ENCODE peak calls at places on chromosomes 3 and 15, in seven cellular contexts. X, O, P, D, S, B and C are unnamed samples.

GRCh38 chr15:48059786-48060185 is 61.0 kb upstream of the SLC24A5 start:
- DNase-seq in X (no peak), O (peak), P (no peak), D (peak), S (peak), B (no peak), C (no peak)

GRCh38 chr3:23761440-23761896 is 44.3 kb upstream of the UBE2E1 start:
- DNase-seq in X (peak), O (peak), P (no peak), D (peak), S (no peak), B (no peak), C (no peak)

GRCh38 chr3:58366699-58367098 is 34.0 kb downstream of the PXK start:
- DNase-seq in X (no peak), O (peak), P (no peak), D (peak), S (no peak), B (no peak), C (no peak)

GRCh38 chr3:134055661-134056060 is 25.9 kb upstream of the SLCO2A1 start:
- DNase-seq in X (no peak), O (no peak), P (no peak), D (no peak), S (no peak), B (no peak), C (no peak)

GRCh38 chr3:57696861-57697321 is 4.0 kb upstream of the DENND6A start:
- DNase-seq in X (no peak), O (peak), P (no peak), D (peak), S (no peak), B (peak), C (no peak)

GRCh38 chr3:134249935-134250716 is 533 bp downstream of the RYK start:
- DNase-seq in X (peak), O (peak), P (peak), D (peak), S (peak), B (no peak), C (no peak)

GRCh38 chr3:149702691-149703426 is 45.0 kb upstream of the WWTR1 start:
- DNase-seq in X (no peak), O (peak), P (no peak), D (peak), S (peak), B (no peak), C (no peak)

GRCh38 chr15:91855241-91855640 is 1.7 kb downstream of the SLCO3A1 start:
- DNase-seq in X (no peak), O (no peak), P (no peak), D (no peak), S (no peak), B (no peak), C (peak)

GRCh38 chr15:61935493-61935892 is 124.8 kb downstream of the VPS13C start:
- DNase-seq in X (no peak), O (no peak), P (no peak), D (no peak), S (no peak), B (no peak), C (no peak)

GRCh38 chr3:140416686-140417085 is 261.2 kb upstream of the TRIM42 start:
- DNase-seq in X (no peak), O (no peak), P (no peak), D (no peak), S (no peak), B (no peak), C (peak)

GRCh38 chr3:37096292-37096691 is 78.1 kb downstream of the LRRFIP2 start:
- DNase-seq in X (no peak), O (peak), P (no peak), D (peak), S (no peak), B (no peak), C (no peak)

GRCh38 chr15:51936119-51936478 is 35.5 kb downstream of the LEO1 start:
- DNase-seq in X (no peak), O (no peak), P (no peak), D (no peak), S (no peak), B (no peak), C (no peak)
- TF ChIP-seq CTCF in X (no peak), O (no peak), P (no peak), D (no peak), S (no peak), B (no peak), C (no peak)

GRCh38 chr3:65425880-65426279 is 612.8 kb downstream of the MAGI1 start:
- DNase-seq in X (no peak), O (peak), P (no peak), D (peak), S (no peak), B (no peak), C (no peak)
- TF ChIP-seq CTCF in X (no peak), O (peak), P (no peak), D (peak), S (no peak), B (peak), C (peak)

GRCh38 chr3:156010829-156011228 is 109.5 kb upstream of the KCNAB1 start:
- DNase-seq in X (peak), O (peak), P (no peak), D (no peak), S (no peak), B (no peak), C (no peak)
- TF ChIP-seq CTCF in X (peak), O (peak), P (no peak), D (peak), S (no peak), B (peak), C (no peak)

GRCh38 chr3:64244011-64244942 is 19.0 kb upstream of the PRICKLE2 start:
- DNase-seq in X (peak), O (no peak), P (no peak), D (no peak), S (no peak), B (peak), C (no peak)
- TF ChIP-seq CTCF in X (peak), O (peak), P (peak), D (peak), S (no peak), B (peak), C (peak)

DNA sequence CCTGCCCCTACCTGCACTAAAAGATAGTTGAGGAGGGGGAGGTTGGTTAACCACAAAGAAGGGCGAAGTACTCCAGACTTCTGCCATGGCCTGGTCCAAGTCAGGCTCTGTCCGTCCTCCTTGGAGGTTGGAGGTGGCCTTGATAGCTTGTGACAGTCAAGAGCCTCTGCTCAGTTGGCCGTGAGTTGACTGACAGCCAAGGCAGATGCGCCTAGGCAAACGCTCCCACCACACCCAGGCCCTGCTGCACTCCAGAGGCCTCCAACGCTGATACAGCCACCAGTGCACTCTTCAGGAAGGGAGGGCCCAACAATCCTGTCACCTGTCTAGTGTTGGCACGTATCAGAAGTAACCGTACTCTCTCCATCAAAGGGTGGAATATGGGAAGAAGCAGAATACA is 9.3 kb downstream of the RBPMS2 start:
- DNase-seq in X (no peak), O (no peak), P (no peak), D (no peak), S (no peak), B (no peak), C (no peak)
- TF ChIP-seq CTCF in X (no peak), O (no peak), P (no peak), D (no peak), S (no peak), B (no peak), C (no peak)

GRCh38 chr3:33557829-33558228 is 117.6 kb upstream of the UBP1 start:
- DNase-seq in X (no peak), O (no peak), P (no peak), D (no peak), S (no peak), B (no peak), C (no peak)

GRCh38 chr3:33557279-33557678 is 117.1 kb upstream of the UBP1 start:
- DNase-seq in X (no peak), O (no peak), P (no peak), D (no peak), S (no peak), B (no peak), C (no peak)
- TF ChIP-seq CTCF in X (no peak), O (no peak), P (no peak), D (no peak), S (no peak), B (no peak), C (no peak)

GRCh38 chr3:171906951-171907676 is 64.0 kb downstream of the TMEM212 start:
- DNase-seq in X (no peak), O (no peak), P (no peak), D (no peak), S (no peak), B (no peak), C (no peak)
- TF ChIP-seq CTCF in X (no peak), O (no peak), P (no peak), D (no peak), S (no peak), B (no peak), C (no peak)

DNA sequence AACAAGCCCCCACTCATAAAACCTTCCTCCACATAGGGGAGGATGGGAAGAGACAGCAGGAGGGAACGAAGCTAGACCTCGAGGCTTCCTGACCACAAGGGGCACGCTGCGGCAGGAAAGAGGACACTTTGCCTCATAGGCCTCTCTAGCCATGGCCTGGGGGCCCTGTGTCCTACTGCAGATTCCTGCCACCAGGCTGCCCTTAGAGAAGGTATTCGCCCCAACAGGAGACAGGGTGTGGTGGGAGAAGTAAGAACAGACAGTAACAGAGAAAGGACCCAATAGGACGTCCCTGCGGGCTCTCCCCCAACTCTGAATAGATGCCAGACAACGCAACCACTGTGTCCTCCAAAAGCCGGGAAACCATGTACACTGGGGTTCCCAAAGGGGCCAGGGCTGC is 36.8 kb downstream of the ADCY5 start:
- DNase-seq in X (no peak), O (no peak), P (no peak), D (no peak), S (no peak), B (no peak), C (no peak)
- TF ChIP-seq CTCF in X (no peak), O (no peak), P (no peak), D (no peak), S (no peak), B (no peak), C (peak)

GRCh38 chr3:143348486-143349327 is 229.1 kb downstream of the CHST2 start:
- DNase-seq in X (peak), O (no peak), P (peak), D (no peak), S (no peak), B (no peak), C (no peak)
- TF ChIP-seq CTCF in X (peak), O (peak), P (no peak), D (no peak), S (no peak), B (no peak), C (no peak)

DNA sequence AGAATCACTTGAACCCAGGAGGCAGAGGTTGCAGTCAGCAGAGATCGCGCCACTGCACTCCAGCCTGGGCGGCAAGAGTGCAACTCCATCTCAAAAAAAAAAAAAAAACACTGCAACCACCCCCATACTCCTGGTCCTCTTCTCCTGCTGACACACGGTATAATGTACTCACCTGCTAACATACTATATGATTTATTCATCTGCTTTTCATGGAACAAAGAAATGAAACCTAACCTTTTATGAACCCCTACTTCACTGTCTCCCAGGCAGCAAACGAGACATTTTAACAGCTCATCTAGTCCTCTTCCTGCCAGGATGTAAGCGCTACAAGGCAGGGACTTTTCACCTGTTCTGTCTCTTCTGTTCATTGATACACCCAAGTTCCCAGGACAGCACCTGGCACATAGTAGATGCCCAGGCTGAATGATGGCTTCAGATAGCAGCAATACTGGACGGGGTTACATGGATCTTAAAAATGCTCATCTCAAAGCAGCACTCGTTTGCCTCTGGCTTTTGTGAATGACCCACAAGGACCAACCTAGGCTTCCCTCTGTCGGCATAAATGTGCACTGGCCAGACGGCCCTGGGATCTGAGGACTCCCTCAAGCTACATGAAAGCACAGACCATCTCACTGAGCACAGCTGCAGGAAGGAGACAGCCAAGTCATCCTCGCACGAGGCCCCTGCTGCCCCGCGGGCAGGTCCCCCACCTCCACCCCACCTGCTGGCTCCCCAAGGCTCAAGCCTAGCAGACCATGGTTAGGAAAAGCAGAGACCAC is 20.3 kb downstream of the XXYLT1 start:
- DNase-seq in X (no peak), O (peak), P (no peak), D (peak), S (peak), B (no peak), C (peak)
- TF ChIP-seq CTCF in X (no peak), O (peak), P (no peak), D (peak), S (no peak), B (no peak), C (peak)